ENCODE peak calls at places on chromosomes 3 and 15, in four cellular contexts. One of them, this sample, is unnamed.

GRCh38 chr15:45646220-45646619 is 11.4 kb downstream of the SQOR start:
- DNase-seq in activated CD4-positive, alpha-beta T cell treated with anti-CD3 and anti-CD28 coated beads, Interleukin-2, amount 10 ng/mL, durations not matched to agents 7 days and 5 days: no peak
- DNase-seq in AG08395: no peak
- DNase-seq in cardiac fibroblast: peak
- DNase-seq in this sample: no peak

GRCh38 chr3:25349828-25350227 is 78.2 kb upstream of the RARB start:
- DNase-seq in activated CD4-positive, alpha-beta T cell treated with anti-CD3 and anti-CD28 coated beads, Interleukin-2, amount 10 ng/mL, durations not matched to agents 7 days and 5 days: no peak
- DNase-seq in AG08395: no peak
- DNase-seq in cardiac fibroblast: no peak
- DNase-seq in this sample: no peak

GRCh38 chr15:88686166-88686565 is 47.4 kb downstream of the ISG20 start:
- DNase-seq in activated CD4-positive, alpha-beta T cell treated with anti-CD3 and anti-CD28 coated beads, Interleukin-2, amount 10 ng/mL, durations not matched to agents 7 days and 5 days: no peak
- DNase-seq in AG08395: no peak
- DNase-seq in cardiac fibroblast: no peak
- DNase-seq in this sample: no peak

GRCh38 chr3:55585856-55586255 is 98.8 kb upstream of the WNT5A start:
- DNase-seq in activated CD4-positive, alpha-beta T cell treated with anti-CD3 and anti-CD28 coated beads, Interleukin-2, amount 10 ng/mL, durations not matched to agents 7 days and 5 days: no peak
- DNase-seq in AG08395: no peak
- DNase-seq in cardiac fibroblast: no peak
- DNase-seq in this sample: no peak

GRCh38 chr3:175381685-175382084 is 522.6 kb downstream of the NAALADL2 start:
- DNase-seq in activated CD4-positive, alpha-beta T cell treated with anti-CD3 and anti-CD28 coated beads, Interleukin-2, amount 10 ng/mL, durations not matched to agents 7 days and 5 days: no peak
- DNase-seq in AG08395: no peak
- DNase-seq in cardiac fibroblast: no peak
- DNase-seq in this sample: no peak

GRCh38 chr3:148727242-148727641 is 29.5 kb downstream of the AGTR1 start:
- DNase-seq in activated CD4-positive, alpha-beta T cell treated with anti-CD3 and anti-CD28 coated beads, Interleukin-2, amount 10 ng/mL, durations not matched to agents 7 days and 5 days: peak
- DNase-seq in AG08395: peak
- DNase-seq in cardiac fibroblast: peak
- DNase-seq in this sample: peak

GRCh38 chr15:34259557-34259956 is 34.7 kb downstream of the EMC4 start:
- DNase-seq in activated CD4-positive, alpha-beta T cell treated with anti-CD3 and anti-CD28 coated beads, Interleukin-2, amount 10 ng/mL, durations not matched to agents 7 days and 5 days: no peak
- DNase-seq in AG08395: no peak
- DNase-seq in cardiac fibroblast: no peak
- DNase-seq in this sample: no peak

GRCh38 chr3:80688814-80689213 is 921.0 kb upstream of the ROBO1 start:
- DNase-seq in activated CD4-positive, alpha-beta T cell treated with anti-CD3 and anti-CD28 coated beads, Interleukin-2, amount 10 ng/mL, durations not matched to agents 7 days and 5 days: no peak
- DNase-seq in AG08395: no peak
- DNase-seq in cardiac fibroblast: peak
- DNase-seq in this sample: peak

GRCh38 chr3:13558651-13559050 is 9.7 kb downstream of the FBLN2 start:
- DNase-seq in activated CD4-positive, alpha-beta T cell treated with anti-CD3 and anti-CD28 coated beads, Interleukin-2, amount 10 ng/mL, durations not matched to agents 7 days and 5 days: no peak
- DNase-seq in AG08395: no peak
- DNase-seq in cardiac fibroblast: no peak
- DNase-seq in this sample: no peak

GRCh38 chr3:117531078-117531477 is 821.5 kb downstream of the TUSC7 start:
- DNase-seq in activated CD4-positive, alpha-beta T cell treated with anti-CD3 and anti-CD28 coated beads, Interleukin-2, amount 10 ng/mL, durations not matched to agents 7 days and 5 days: no peak
- DNase-seq in AG08395: no peak
- DNase-seq in cardiac fibroblast: no peak
- DNase-seq in this sample: peak

GRCh38 chr3:181709537-181710279 is 2.0 kb upstream of the SOX2 start:
- DNase-seq in activated CD4-positive, alpha-beta T cell treated with anti-CD3 and anti-CD28 coated beads, Interleukin-2, amount 10 ng/mL, durations not matched to agents 7 days and 5 days: peak
- DNase-seq in AG08395: peak
- DNase-seq in cardiac fibroblast: peak
- DNase-seq in this sample: peak

GRCh38 chr15:46580487-46580886 is 945.7 kb downstream of the SQOR start:
- DNase-seq in activated CD4-positive, alpha-beta T cell treated with anti-CD3 and anti-CD28 coated beads, Interleukin-2, amount 10 ng/mL, durations not matched to agents 7 days and 5 days: no peak
- DNase-seq in AG08395: no peak
- DNase-seq in cardiac fibroblast: no peak
- DNase-seq in this sample: no peak

GRCh38 chr15:64930778-64931240 is 19.1 kb downstream of the ANKDD1A start:
- DNase-seq in activated CD4-positive, alpha-beta T cell treated with anti-CD3 and anti-CD28 coated beads, Interleukin-2, amount 10 ng/mL, durations not matched to agents 7 days and 5 days: no peak
- DNase-seq in AG08395: no peak
- DNase-seq in cardiac fibroblast: peak
- DNase-seq in this sample: peak

GRCh38 chr3:65723011-65723410 is 315.7 kb downstream of the MAGI1 start:
- DNase-seq in activated CD4-positive, alpha-beta T cell treated with anti-CD3 and anti-CD28 coated beads, Interleukin-2, amount 10 ng/mL, durations not matched to agents 7 days and 5 days: no peak
- DNase-seq in AG08395: no peak
- DNase-seq in cardiac fibroblast: no peak
- DNase-seq in this sample: no peak

GRCh38 chr3:127151992-127152391 is 40.9 kb upstream of the PRR23E start:
- DNase-seq in activated CD4-positive, alpha-beta T cell treated with anti-CD3 and anti-CD28 coated beads, Interleukin-2, amount 10 ng/mL, durations not matched to agents 7 days and 5 days: no peak
- DNase-seq in AG08395: no peak
- DNase-seq in cardiac fibroblast: peak
- DNase-seq in this sample: peak

GRCh38 chr3:152524198-152525140 is 255.7 kb downstream of the MBNL1 start:
- DNase-seq in activated CD4-positive, alpha-beta T cell treated with anti-CD3 and anti-CD28 coated beads, Interleukin-2, amount 10 ng/mL, durations not matched to agents 7 days and 5 days: peak
- DNase-seq in AG08395: peak
- DNase-seq in cardiac fibroblast: peak
- DNase-seq in this sample: peak

GRCh38 chr15:94417464-94418293 is 186.3 kb downstream of the MCTP2 start:
- DNase-seq in activated CD4-positive, alpha-beta T cell treated with anti-CD3 and anti-CD28 coated beads, Interleukin-2, amount 10 ng/mL, durations not matched to agents 7 days and 5 days: no peak
- DNase-seq in AG08395: no peak
- DNase-seq in cardiac fibroblast: no peak
- DNase-seq in this sample: no peak

GRCh38 chr3:187271582-187271981 is 20.0 kb downstream of the MASP1 start:
- DNase-seq in activated CD4-positive, alpha-beta T cell treated with anti-CD3 and anti-CD28 coated beads, Interleukin-2, amount 10 ng/mL, durations not matched to agents 7 days and 5 days: no peak
- DNase-seq in AG08395: no peak
- DNase-seq in cardiac fibroblast: no peak
- DNase-seq in this sample: no peak

GRCh38 chr15:77659350-77660321 is 26.9 kb upstream of the LINGO1 start:
- DNase-seq in activated CD4-positive, alpha-beta T cell treated with anti-CD3 and anti-CD28 coated beads, Interleukin-2, amount 10 ng/mL, durations not matched to agents 7 days and 5 days: peak
- DNase-seq in AG08395: peak
- DNase-seq in cardiac fibroblast: peak
- DNase-seq in this sample: peak

GRCh38 chr3:98556164-98557130 is 24.7 kb downstream of the GPR15 start:
- DNase-seq in activated CD4-positive, alpha-beta T cell treated with anti-CD3 and anti-CD28 coated beads, Interleukin-2, amount 10 ng/mL, durations not matched to agents 7 days and 5 days: peak
- DNase-seq in AG08395: no peak
- DNase-seq in cardiac fibroblast: peak
- DNase-seq in this sample: no peak

GRCh38 chr3:153173758-153174516 is 11.9 kb downstream of the RAP2B start:
- DNase-seq in activated CD4-positive, alpha-beta T cell treated with anti-CD3 and anti-CD28 coated beads, Interleukin-2, amount 10 ng/mL, durations not matched to agents 7 days and 5 days: no peak
- DNase-seq in AG08395: peak
- DNase-seq in cardiac fibroblast: peak
- DNase-seq in this sample: no peak

GRCh38 chr3:188491276-188491687 is 337.3 kb downstream of the LPP start:
- DNase-seq in activated CD4-positive, alpha-beta T cell treated with anti-CD3 and anti-CD28 coated beads, Interleukin-2, amount 10 ng/mL, durations not matched to agents 7 days and 5 days: no peak
- DNase-seq in AG08395: no peak
- DNase-seq in cardiac fibroblast: peak
- DNase-seq in this sample: peak

GRCh38 chr3:187946031-187946691 is 200.9 kb upstream of the BCL6 start:
- DNase-seq in activated CD4-positive, alpha-beta T cell treated with anti-CD3 and anti-CD28 coated beads, Interleukin-2, amount 10 ng/mL, durations not matched to agents 7 days and 5 days: no peak
- DNase-seq in AG08395: peak
- DNase-seq in cardiac fibroblast: peak
- DNase-seq in this sample: peak

GRCh38 chr15:29919380-29919881 is 97.2 kb upstream of the TJP1 start:
- DNase-seq in activated CD4-positive, alpha-beta T cell treated with anti-CD3 and anti-CD28 coated beads, Interleukin-2, amount 10 ng/mL, durations not matched to agents 7 days and 5 days: no peak
- DNase-seq in AG08395: no peak
- DNase-seq in cardiac fibroblast: no peak
- DNase-seq in this sample: no peak

GRCh38 chr3:134619884-134620445 is 30.9 kb downstream of the KY start:
- DNase-seq in activated CD4-positive, alpha-beta T cell treated with anti-CD3 and anti-CD28 coated beads, Interleukin-2, amount 10 ng/mL, durations not matched to agents 7 days and 5 days: no peak
- DNase-seq in AG08395: no peak
- DNase-seq in cardiac fibroblast: no peak
- DNase-seq in this sample: no peak

GRCh38 chr3:98772022-98772421 is 8.9 kb downstream of the ST3GAL6 start:
- DNase-seq in activated CD4-positive, alpha-beta T cell treated with anti-CD3 and anti-CD28 coated beads, Interleukin-2, amount 10 ng/mL, durations not matched to agents 7 days and 5 days: no peak
- DNase-seq in AG08395: no peak
- DNase-seq in cardiac fibroblast: no peak
- DNase-seq in this sample: no peak

GRCh38 chr15:43274136-43274535 is 7.4 kb upstream of the TGM5 start:
- DNase-seq in activated CD4-positive, alpha-beta T cell treated with anti-CD3 and anti-CD28 coated beads, Interleukin-2, amount 10 ng/mL, durations not matched to agents 7 days and 5 days: no peak
- DNase-seq in AG08395: peak
- DNase-seq in cardiac fibroblast: peak
- DNase-seq in this sample: no peak

GRCh38 chr15:100889359-100890058 is 9.9 kb downstream of the ALDH1A3 start:
- DNase-seq in activated CD4-positive, alpha-beta T cell treated with anti-CD3 and anti-CD28 coated beads, Interleukin-2, amount 10 ng/mL, durations not matched to agents 7 days and 5 days: no peak
- DNase-seq in AG08395: peak
- DNase-seq in cardiac fibroblast: peak
- DNase-seq in this sample: peak

GRCh38 chr3:45499529-45499928 is 95.0 kb upstream of the LIMD1 start:
- DNase-seq in activated CD4-positive, alpha-beta T cell treated with anti-CD3 and anti-CD28 coated beads, Interleukin-2, amount 10 ng/mL, durations not matched to agents 7 days and 5 days: no peak
- DNase-seq in AG08395: peak
- DNase-seq in cardiac fibroblast: peak
- DNase-seq in this sample: peak

GRCh38 chr3:190378240-190378891 is 9.6 kb upstream of the CLDN16 start:
- DNase-seq in activated CD4-positive, alpha-beta T cell treated with anti-CD3 and anti-CD28 coated beads, Interleukin-2, amount 10 ng/mL, durations not matched to agents 7 days and 5 days: no peak
- DNase-seq in AG08395: peak
- DNase-seq in cardiac fibroblast: peak
- DNase-seq in this sample: peak

GRCh38 chr3:40858364-40859115 is 333.8 kb downstream of the ZNF621 start:
- DNase-seq in activated CD4-positive, alpha-beta T cell treated with anti-CD3 and anti-CD28 coated beads, Interleukin-2, amount 10 ng/mL, durations not matched to agents 7 days and 5 days: no peak
- DNase-seq in AG08395: no peak
- DNase-seq in cardiac fibroblast: no peak
- DNase-seq in this sample: no peak

GRCh38 chr15:51288143-51289065 is 50.0 kb downstream of the CYP19A1 start:
- DNase-seq in activated CD4-positive, alpha-beta T cell treated with anti-CD3 and anti-CD28 coated beads, Interleukin-2, amount 10 ng/mL, durations not matched to agents 7 days and 5 days: no peak
- DNase-seq in AG08395: no peak
- DNase-seq in cardiac fibroblast: peak
- DNase-seq in this sample: peak

GRCh38 chr3:9067352-9067975 is 104.2 kb upstream of the RAD18 start:
- DNase-seq in activated CD4-positive, alpha-beta T cell treated with anti-CD3 and anti-CD28 coated beads, Interleukin-2, amount 10 ng/mL, durations not matched to agents 7 days and 5 days: peak
- DNase-seq in AG08395: peak
- DNase-seq in cardiac fibroblast: peak
- DNase-seq in this sample: peak

GRCh38 chr3:113287818-113288648 is 76.7 kb downstream of the BOC start:
- DNase-seq in activated CD4-positive, alpha-beta T cell treated with anti-CD3 and anti-CD28 coated beads, Interleukin-2, amount 10 ng/mL, durations not matched to agents 7 days and 5 days: peak
- DNase-seq in AG08395: peak
- DNase-seq in cardiac fibroblast: peak
- DNase-seq in this sample: peak

GRCh38 chr3:147934316-147935188 is 525.4 kb downstream of the ZIC1 start:
- DNase-seq in activated CD4-positive, alpha-beta T cell treated with anti-CD3 and anti-CD28 coated beads, Interleukin-2, amount 10 ng/mL, durations not matched to agents 7 days and 5 days: no peak
- DNase-seq in AG08395: no peak
- DNase-seq in cardiac fibroblast: no peak
- DNase-seq in this sample: no peak

GRCh38 chr3:72270072-72270611 is 485.2 kb upstream of the PROK2 start:
- DNase-seq in activated CD4-positive, alpha-beta T cell treated with anti-CD3 and anti-CD28 coated beads, Interleukin-2, amount 10 ng/mL, durations not matched to agents 7 days and 5 days: no peak
- DNase-seq in AG08395: peak
- DNase-seq in cardiac fibroblast: peak
- DNase-seq in this sample: peak